ENCODE peak calls at places on chromosome 6, in nine cellular contexts. F, U, R, V, N, W, A, M and X are unnamed samples.

GRCh38 chr6:112743343-112743742 is 396.2 kb downstream of the RFPL4B start:
- DNase-seq in F (peak), U (no peak), R (no peak), V (no peak), N (no peak), W (no peak), A (no peak), M (peak), X (peak)

GRCh38 chr6:49423817-49424216 is 39.2 kb downstream of the MMUT start:
- DNase-seq in F (no peak), U (no peak), R (no peak), V (peak), N (no peak), W (no peak), A (peak), M (no peak), X (no peak)

GRCh38 chr6:41531591-41532582 is 14.3 kb upstream of the FOXP4 start:
- DNase-seq in F (no peak), U (peak), R (peak), V (peak), N (no peak), W (no peak), A (peak), M (peak), X (no peak)

GRCh38 chr6:28979679-28980078 is 25.4 kb downstream of the ZNF311 start:
- DNase-seq in F (no peak), U (no peak), R (no peak), V (no peak), N (no peak), W (no peak), A (no peak), M (no peak), X (no peak)

GRCh38 chr6:157981132-157981394 is 600 bp upstream of the SYNJ2 start:
- DNase-seq in F (no peak), U (peak), R (no peak), V (no peak), N (no peak), W (no peak), A (no peak), M (no peak), X (no peak)

GRCh38 chr6:26124550-26125014 is 37.4 kb downstream of the HFE start:
- DNase-seq in F (no peak), U (no peak), R (peak), V (no peak), N (no peak), W (no peak), A (peak), M (no peak), X (peak)

GRCh38 chr6:41191569-41191968 is 9.4 kb downstream of the TREML2 start:
- DNase-seq in F (peak), U (peak), R (no peak), V (no peak), N (peak), W (peak), A (peak), M (no peak), X (no peak)

GRCh38 chr6:42818878-42819277 is 37.0 kb downstream of the BICRAL start:
- DNase-seq in F (no peak), U (no peak), R (no peak), V (no peak), N (no peak), W (no peak), A (no peak), M (no peak), X (no peak)